ENCODE peak calls at places on chromosomes 7 and 10, in eight cellular contexts. V is right atrium auricular region, M is kidney, L is stomach, S is adrenal gland, Y is HCT116, H is vagina, G is PC-3. W is an unnamed sample.

GRCh38 chr7:124033093-124033806 is 383 bp upstream of the TMEM229A start:
- DNase-seq in V (no peak), M (peak; percentile 74), L (peak; percentile 86), S (peak; percentile 10), Y (no peak), H (no peak), G (no peak), W (peak; percentile 71)

GRCh38 chr7:31791881-31792280 is 104.9 kb downstream of the PPP1R17 start:
- DNase-seq in V (no peak), M (no peak), L (no peak), S (no peak), Y (no peak), H (no peak), G (no peak), W (no peak)

GRCh38 chr7:99143853-99144672 is at the start of gene SMURF1:
- DNase-seq in V (peak; percentile 60), M (peak; percentile 91), L (peak; percentile 76), S (peak; percentile 68), Y (no peak), H (no peak), G (peak; percentile 66), W (peak; percentile 68)

GRCh38 chr10:111319866-111320265 is 243.0 kb downstream of the ADRA2A start:
- DNase-seq in V (no peak), M (no peak), L (no peak), S (no peak), Y (no peak), H (no peak), G (no peak), W (no peak)

GRCh38 chr10:86648706-86649426 is 5.5 kb upstream of the OPN4 start:
- DNase-seq in V (peak; percentile 62), M (no peak), L (peak; percentile 39), S (peak; percentile 52), Y (no peak), H (peak; percentile 84), G (peak; percentile 92), W (no peak)

GRCh38 chr10:110802551-110803238 is 69.0 kb upstream of the PDCD4 start:
- DNase-seq in V (peak; percentile 74), M (peak; percentile 91), L (peak; percentile 71), S (peak; percentile 44), Y (no peak), H (no peak), G (no peak), W (peak; percentile 85)

GRCh38 chr7:17500718-17501117 is 202.3 kb downstream of the AHR start:
- DNase-seq in V (no peak), M (no peak), L (no peak), S (no peak), Y (no peak), H (no peak), G (no peak), W (no peak)

GRCh38 chr7:41918597-41918996 is 215.7 kb upstream of the INHBA start:
- DNase-seq in V (no peak), M (no peak), L (no peak), S (no peak), Y (no peak), H (no peak), G (peak; percentile 21), W (no peak)

GRCh38 chr7:16035392-16035791 is 348.9 kb upstream of the MEOX2 start:
- DNase-seq in V (no peak), M (no peak), L (no peak), S (no peak), Y (no peak), H (no peak), G (no peak), W (no peak)

GRCh38 chr10:132422169-132422691 is 25.2 kb downstream of the PWWP2B start:
- DNase-seq in V (no peak), M (peak; percentile 82), L (no peak), S (no peak), Y (no peak), H (no peak), G (no peak), W (no peak)

GRCh38 chr7:8436965-8437364 is 3.6 kb downstream of the NXPH1 start:
- DNase-seq in V (no peak), M (no peak), L (peak; percentile 64), S (peak; percentile 36), Y (peak; percentile 50), H (no peak), G (peak; percentile 69), W (peak; percentile 55)

GRCh38 chr7:155276800-155277375 is 20.8 kb upstream of the INSIG1 start:
- DNase-seq in V (no peak), M (no peak), L (no peak), S (no peak), Y (no peak), H (no peak), G (no peak), W (peak; percentile 39)

GRCh38 chr7:2461268-2462026 is 14.8 kb downstream of the GRIFIN start:
- DNase-seq in V (no peak), M (peak; percentile 65), L (no peak), S (no peak), Y (no peak), H (no peak), G (no peak), W (no peak)

GRCh38 chr10:93352638-93353383 is 129.3 kb downstream of the MYOF start:
- DNase-seq in V (no peak), M (no peak), L (no peak), S (no peak), Y (no peak), H (no peak), G (peak; percentile 60), W (no peak)

GRCh38 chr10:48447356-48448215 is 141.1 kb downstream of the MAPK8 start:
- DNase-seq in V (peak; percentile 46), M (peak; percentile 52), L (peak; percentile 22), S (no peak), Y (no peak), H (no peak), G (no peak), W (no peak)

GRCh38 chr7:140593583-140593982 is 47.0 kb downstream of the DENND2A start:
- DNase-seq in V (no peak), M (no peak), L (no peak), S (no peak), Y (no peak), H (no peak), G (no peak), W (no peak)

GRCh38 chr7:140596751-140597424 is 43.7 kb downstream of the DENND2A start:
- DNase-seq in V (no peak), M (no peak), L (no peak), S (no peak), Y (no peak), H (no peak), G (peak; percentile 51), W (no peak)

GRCh38 chr7:140594131-140594691 is 46.4 kb downstream of the DENND2A start:
- DNase-seq in V (no peak), M (no peak), L (no peak), S (no peak), Y (no peak), H (no peak), G (no peak), W (no peak)

GRCh38 chr7:140597425-140597949 is 43.1 kb downstream of the DENND2A start:
- DNase-seq in V (no peak), M (no peak), L (no peak), S (no peak), Y (no peak), H (no peak), G (no peak), W (no peak)

DNA sequence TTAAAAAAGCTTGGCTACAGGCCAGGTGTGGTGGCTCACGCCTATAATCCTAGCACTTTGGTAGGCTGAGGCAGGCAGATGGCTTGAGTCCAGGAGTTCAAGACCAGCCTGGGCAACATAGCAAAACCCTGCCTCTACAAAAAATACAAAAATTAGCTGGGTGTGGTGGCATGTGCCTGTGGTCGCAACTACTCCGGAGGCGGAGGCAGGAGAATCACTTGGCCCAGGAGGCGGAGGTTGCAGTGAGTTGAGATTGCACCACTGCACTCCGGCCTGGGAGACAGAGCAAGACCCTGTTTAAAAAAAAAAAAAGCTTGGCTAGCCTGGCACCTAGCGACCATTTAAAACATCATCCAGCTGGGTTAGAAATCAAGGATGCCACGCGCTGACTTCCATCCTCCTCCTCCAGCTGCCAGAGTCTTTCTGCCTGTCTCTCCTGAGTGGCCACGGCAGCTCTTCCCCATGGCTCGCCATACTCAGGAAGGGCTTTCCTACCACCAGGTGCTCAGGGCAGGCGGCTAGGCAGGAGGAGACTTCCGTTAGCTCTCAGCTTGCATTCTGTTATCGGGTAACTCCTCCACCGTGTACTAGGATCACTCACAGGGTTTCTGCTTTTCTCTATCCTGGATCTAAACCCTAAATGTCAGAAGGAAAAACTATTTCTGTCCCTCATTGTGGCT is 45.0 kb downstream of the DENND2A start:
- DNase-seq in V (no peak), M (no peak), L (no peak), S (no peak), Y (no peak), H (no peak), G (no peak), W (no peak)
- TF ChIP-seq CTCF in V (no peak), M (peak; percentile 9), L (no peak), S (no peak), Y (no peak), H (no peak), G (no peak), W (no peak)

GRCh38 chr10:5555031-5555510 is 30.3 kb downstream of the CALML3 start:
- DNase-seq in V (no peak), M (peak; percentile 70), L (no peak), S (no peak), Y (no peak), H (no peak), G (no peak), W (no peak)
- H3K27ac ChIP-seq in V (no peak overlapping the region), M (no peak overlapping the region), L (peak overlapping the region; percentile 31), S (no peak overlapping the region), Y (no peak overlapping the region), H (no peak overlapping the region), G (no peak overlapping the region), W (no peak overlapping the region)

GRCh38 chr7:48097511-48098231 is 8.6 kb downstream of the UPP1 start:
- DNase-seq in V (no peak), M (no peak), L (no peak), S (no peak), Y (no peak), H (peak; percentile 69), G (no peak), W (no peak)
- H3K36me3 ChIP-seq in V (peaks cover 59% of the 10 kb centered on the region), M (peaks cover 16% of the 10 kb centered on the region), L (peaks cover 3% of the 10 kb centered on the region), S (no peaks in the 10 kb centered on the region), Y (peaks cover 18% of the 10 kb centered on the region), H (peaks cover 64% of the 10 kb centered on the region), G (peaks cover 63% of the 10 kb centered on the region), W (peaks cover 7% of the 10 kb centered on the region)

DNA sequence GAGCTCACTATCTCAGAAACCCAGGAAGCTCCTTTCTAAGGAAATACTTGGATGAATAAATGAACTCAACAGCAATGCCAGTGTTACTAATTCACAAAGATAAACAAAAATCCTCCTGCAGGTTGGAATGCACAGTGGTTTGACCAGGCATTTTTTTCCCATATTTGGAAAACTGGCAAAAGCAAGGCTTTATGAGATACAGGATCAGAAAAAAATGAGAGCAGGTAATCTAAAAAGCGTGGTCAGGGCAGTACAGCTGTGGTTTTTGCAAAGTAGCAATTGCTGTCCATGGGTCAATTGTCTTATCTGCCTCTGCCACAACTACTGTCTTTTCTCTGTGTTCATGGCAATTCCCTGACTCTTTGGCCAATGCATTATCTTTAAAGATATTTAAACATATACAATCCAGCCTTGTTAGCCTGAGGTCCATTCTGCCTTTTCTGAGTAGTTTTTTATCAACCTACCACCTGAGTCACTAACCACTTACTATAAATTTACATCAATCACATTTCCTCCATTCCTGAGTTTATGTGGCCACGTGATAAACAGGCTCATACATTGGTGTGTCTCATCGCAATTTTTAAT is 564.5 kb upstream of the IGFBP3 start:
- DNase-seq in V (no peak), M (no peak), L (no peak), S (no peak), Y (no peak), H (no peak), G (peak; percentile 87), W (no peak)
- TF ChIP-seq CTCF in V (no peak), M (no peak), L (no peak), S (no peak), Y (peak; percentile 9), H (no peak), G (peak; percentile 43), W (no peak)

GRCh38 chr7:25261545-25262135 is 33.4 kb upstream of the NPVF start:
- DNase-seq in V (no peak), M (no peak), L (no peak), S (no peak), Y (no peak), H (no peak), G (no peak), W (no peak)
- H3K27ac ChIP-seq in V (no peak overlapping the region), M (no peak overlapping the region), L (no peak overlapping the region), S (no peak overlapping the region), Y (no peak overlapping the region), H (no peak overlapping the region), G (no peak overlapping the region), W (no peak overlapping the region)

W was measured in body of pancreas.